ENCODE peak calls at places on chromosomes 1 and 21, in four cellular contexts. One of them, this sample, is unnamed.

GRCh38 chr1:116273042-116273783 is 99.8 kb upstream of the ATP1A1 start:
- DNase-seq in dorsolateral prefrontal cortex: no peak
- DNase-seq in osteocyte: no peak
- DNase-seq in neural progenitor cell: peak; percentile 79
- DNase-seq in this sample: no peak

GRCh38 chr1:89865498-89866385 is 44.9 kb downstream of the LRRC8D start:
- DNase-seq in osteocyte: no peak
- DNase-seq in dorsolateral prefrontal cortex: no peak
- DNase-seq in neural progenitor cell: no peak
- DNase-seq in this sample: no peak

GRCh38 chr1:12163210-12163609 is 3.6 kb upstream of the TNFRSF1B start:
- DNase-seq in neural progenitor cell: no peak
- DNase-seq in osteocyte: no peak
- DNase-seq in dorsolateral prefrontal cortex: no peak
- DNase-seq in this sample: no peak

GRCh38 chr1:26530898-26531598 is 1.5 kb downstream of the RPS6KA1 start:
- DNase-seq in dorsolateral prefrontal cortex: no peak
- DNase-seq in neural progenitor cell: peak; percentile 81
- DNase-seq in osteocyte: no peak
- DNase-seq in this sample: peak; percentile 84

GRCh38 chr1:92536593-92537332 is 50.0 kb upstream of the GFI1 start:
- DNase-seq in neural progenitor cell: no peak
- DNase-seq in dorsolateral prefrontal cortex: no peak
- DNase-seq in osteocyte: no peak
- DNase-seq in this sample: no peak

GRCh38 chr21:31372176-31372765 is 28.2 kb upstream of the TIAM1 start:
- DNase-seq in neural progenitor cell: no peak
- DNase-seq in dorsolateral prefrontal cortex: no peak
- DNase-seq in osteocyte: peak; percentile 36
- DNase-seq in this sample: no peak

GRCh38 chr1:78586572-78586971 is 33.7 kb upstream of the IFI44L start:
- DNase-seq in osteocyte: no peak
- DNase-seq in neural progenitor cell: no peak
- DNase-seq in dorsolateral prefrontal cortex: no peak
- DNase-seq in this sample: no peak

GRCh38 chr1:159211331-159212136 is 6.9 kb downstream of the ACKR1 start:
- DNase-seq in osteocyte: no peak
- DNase-seq in neural progenitor cell: peak; percentile 73
- DNase-seq in dorsolateral prefrontal cortex: no peak
- DNase-seq in this sample: no peak

GRCh38 chr1:155646307-155646706 is 36.3 kb downstream of the MSTO1 start:
- DNase-seq in osteocyte: no peak
- DNase-seq in neural progenitor cell: no peak
- DNase-seq in dorsolateral prefrontal cortex: no peak
- DNase-seq in this sample: no peak

GRCh38 chr1:172742599-172743500 is 83.9 kb downstream of the FASLG start:
- DNase-seq in osteocyte: no peak
- DNase-seq in neural progenitor cell: peak; percentile 34
- DNase-seq in dorsolateral prefrontal cortex: no peak
- DNase-seq in this sample: no peak

GRCh38 chr1:87269921-87270320 is 58.8 kb upstream of the LMO4 start:
- DNase-seq in dorsolateral prefrontal cortex: no peak
- DNase-seq in osteocyte: no peak
- DNase-seq in neural progenitor cell: no peak
- DNase-seq in this sample: no peak

GRCh38 chr1:42861014-42861399 is 14.6 kb downstream of the ZNF691 start:
- DNase-seq in dorsolateral prefrontal cortex: no peak
- DNase-seq in osteocyte: no peak
- DNase-seq in neural progenitor cell: no peak
- DNase-seq in this sample: no peak

GRCh38 chr1:42860339-42861013 is 14.1 kb downstream of the ZNF691 start:
- DNase-seq in osteocyte: no peak
- DNase-seq in neural progenitor cell: no peak
- DNase-seq in dorsolateral prefrontal cortex: no peak
- DNase-seq in this sample: no peak
- TF ChIP-seq CTCF in osteocyte: no peak
- TF ChIP-seq CTCF in neural progenitor cell: no peak
- TF ChIP-seq CTCF in dorsolateral prefrontal cortex: no peak
- TF ChIP-seq CTCF in this sample: no peak

DNA sequence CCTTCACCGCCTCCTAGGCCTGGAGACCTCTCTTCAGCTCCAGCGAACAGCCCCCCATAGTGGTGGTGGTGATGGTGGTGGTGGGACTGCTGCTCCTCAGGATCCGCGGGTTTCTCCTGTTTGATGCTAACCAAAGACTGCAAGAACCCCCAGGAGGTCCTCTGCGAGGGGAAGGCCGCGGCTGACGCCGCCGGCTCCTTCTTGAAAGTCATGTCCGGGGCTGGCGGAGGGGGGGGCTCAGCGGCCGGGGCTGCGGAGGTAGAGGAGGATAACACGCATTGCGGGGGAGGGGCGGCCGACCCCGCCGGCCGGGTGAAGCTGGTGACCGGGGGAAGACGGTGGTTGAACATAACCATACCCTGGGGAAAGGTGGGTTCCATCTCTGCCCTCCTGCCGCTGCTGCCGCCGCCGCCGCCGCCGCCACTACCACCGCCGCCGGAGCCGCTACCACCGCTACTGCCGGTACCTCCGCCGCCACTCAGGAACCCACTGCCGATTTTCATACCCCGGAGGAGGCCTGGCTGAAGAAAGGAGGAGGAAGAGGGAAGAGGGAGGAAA is 554 bp downstream of the ZNF281 start:
- DNase-seq in neural progenitor cell: peak; percentile 39
- DNase-seq in dorsolateral prefrontal cortex: no peak
- DNase-seq in osteocyte: no peak
- DNase-seq in this sample: no peak
- TF ChIP-seq CTCF in neural progenitor cell: no peak
- TF ChIP-seq CTCF in dorsolateral prefrontal cortex: no peak
- TF ChIP-seq CTCF in osteocyte: no peak
- TF ChIP-seq CTCF in this sample: no peak

DNA sequence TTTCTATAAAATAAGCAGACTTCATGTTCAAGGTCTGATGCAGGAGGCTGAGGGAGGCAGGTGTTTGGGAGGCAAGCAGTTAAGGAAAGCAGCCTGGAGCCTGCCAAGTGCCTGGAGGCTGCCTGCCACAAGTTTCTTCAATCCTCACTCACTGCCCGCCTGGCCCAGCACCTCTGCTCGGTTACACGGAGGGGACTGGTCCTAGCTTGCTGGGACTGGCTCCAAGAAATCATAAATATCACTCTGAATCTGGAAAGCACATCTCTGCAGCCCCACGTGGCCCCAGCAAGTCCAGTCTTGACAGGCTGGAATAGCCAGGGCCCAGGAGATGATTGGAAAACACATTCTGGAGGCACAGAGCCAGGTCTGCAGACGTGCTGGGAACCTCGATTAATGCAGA is 83.9 kb downstream of the BCAR3 start:
- DNase-seq in osteocyte: no peak
- DNase-seq in dorsolateral prefrontal cortex: no peak
- DNase-seq in neural progenitor cell: no peak
- DNase-seq in this sample: no peak
- TF ChIP-seq CTCF in osteocyte: no peak
- TF ChIP-seq CTCF in dorsolateral prefrontal cortex: no peak
- TF ChIP-seq CTCF in neural progenitor cell: no peak
- TF ChIP-seq CTCF in this sample: no peak

GRCh38 chr1:20395255-20395654 is 90.8 kb downstream of the CAMK2N1 start:
- DNase-seq in neural progenitor cell: no peak
- DNase-seq in dorsolateral prefrontal cortex: no peak
- DNase-seq in osteocyte: no peak
- DNase-seq in this sample: no peak
- TF ChIP-seq CTCF in neural progenitor cell: no peak
- TF ChIP-seq CTCF in dorsolateral prefrontal cortex: no peak
- TF ChIP-seq CTCF in osteocyte: no peak
- TF ChIP-seq CTCF in this sample: no peak

GRCh38 chr1:101440484-101440883 is 203.7 kb downstream of the S1PR1 start:
- DNase-seq in dorsolateral prefrontal cortex: no peak
- DNase-seq in neural progenitor cell: no peak
- DNase-seq in osteocyte: no peak
- DNase-seq in this sample: no peak

GRCh38 chr1:101436100-101436511 is 199.3 kb downstream of the S1PR1 start:
- DNase-seq in osteocyte: no peak
- DNase-seq in dorsolateral prefrontal cortex: no peak
- DNase-seq in neural progenitor cell: no peak
- DNase-seq in this sample: no peak

DNA sequence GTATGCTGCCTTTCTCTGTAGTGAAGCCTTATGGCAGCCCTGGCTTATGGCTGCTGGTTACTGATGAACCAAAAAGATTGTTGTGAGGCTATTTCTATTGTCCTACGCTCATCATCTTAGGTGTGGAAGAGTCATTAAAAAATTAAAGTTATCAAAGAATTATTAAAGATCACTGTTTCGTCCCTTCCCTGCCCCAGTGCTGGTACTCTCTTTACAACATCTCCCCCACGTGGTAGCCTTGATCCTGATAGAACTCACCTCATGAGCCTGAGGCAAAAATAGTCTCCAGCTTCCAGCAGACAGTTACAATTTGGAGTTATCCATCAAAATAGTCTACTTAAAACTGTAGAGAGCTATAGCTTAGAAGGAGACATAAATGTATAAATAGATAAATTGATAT is 201.5 kb downstream of the S1PR1 start:
- DNase-seq in dorsolateral prefrontal cortex: no peak
- DNase-seq in neural progenitor cell: peak; percentile 7
- DNase-seq in osteocyte: no peak
- DNase-seq in this sample: no peak
- TF ChIP-seq CTCF in dorsolateral prefrontal cortex: no peak
- TF ChIP-seq CTCF in neural progenitor cell: peak; percentile 40
- TF ChIP-seq CTCF in osteocyte: no peak
- TF ChIP-seq CTCF in this sample: no peak

DNA sequence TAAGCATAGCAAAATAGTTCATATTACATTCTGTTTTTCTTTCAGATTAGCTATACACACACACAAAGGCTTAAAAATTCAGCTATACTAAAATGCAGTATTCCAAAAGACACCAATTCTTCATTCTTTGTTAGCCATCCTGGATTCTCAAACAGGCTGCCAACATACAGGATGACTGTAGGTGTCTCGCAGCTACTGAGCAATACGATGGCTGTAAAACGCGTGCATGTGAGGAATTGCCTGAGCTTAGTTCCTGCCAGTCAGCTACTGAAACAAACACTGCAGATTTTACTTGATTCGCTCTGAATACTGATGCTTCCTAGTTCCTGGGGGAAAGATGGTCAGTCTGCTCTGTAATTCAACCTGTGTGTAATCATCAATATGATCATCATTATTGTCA is 24.7 kb upstream of the HMGN1 start:
- DNase-seq in neural progenitor cell: peak; percentile 55
- DNase-seq in dorsolateral prefrontal cortex: no peak
- DNase-seq in osteocyte: no peak
- DNase-seq in this sample: no peak
- TF ChIP-seq CTCF in neural progenitor cell: peak; percentile 39
- TF ChIP-seq CTCF in dorsolateral prefrontal cortex: no peak
- TF ChIP-seq CTCF in osteocyte: peak; percentile 52
- TF ChIP-seq CTCF in this sample: no peak

DNA sequence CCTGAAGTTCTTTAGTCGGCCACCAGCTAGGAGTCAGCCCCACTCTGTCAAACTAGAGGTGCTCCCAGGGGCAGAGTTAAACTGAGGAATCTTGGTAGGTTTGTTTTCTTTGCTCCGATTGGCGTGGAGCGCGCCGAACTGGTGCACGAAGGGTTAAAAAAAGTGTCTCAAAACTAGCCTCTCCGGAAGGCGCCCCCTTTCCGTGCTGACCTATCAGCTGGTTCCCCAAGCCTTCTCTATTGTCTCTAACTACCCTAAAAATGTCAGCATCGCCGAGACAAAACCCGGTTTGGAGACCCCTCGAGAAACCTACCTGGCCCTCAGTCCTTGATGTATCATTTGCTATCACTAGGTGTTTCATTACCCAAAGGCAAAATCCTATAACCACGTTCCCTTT is 2.2 kb downstream of the TGFB2 start:
- DNase-seq in dorsolateral prefrontal cortex: no peak
- DNase-seq in neural progenitor cell: peak; percentile 46
- DNase-seq in osteocyte: no peak
- DNase-seq in this sample: no peak
- TF ChIP-seq CTCF in dorsolateral prefrontal cortex: no peak
- TF ChIP-seq CTCF in neural progenitor cell: peak; percentile 7
- TF ChIP-seq CTCF in osteocyte: no peak
- TF ChIP-seq CTCF in this sample: no peak

GRCh38 chr1:46176211-46176865 is at the start of gene P3R3URF:
- DNase-seq in osteocyte: no peak
- DNase-seq in dorsolateral prefrontal cortex: no peak
- DNase-seq in neural progenitor cell: no peak
- DNase-seq in this sample: no peak

GRCh38 chr1:46181343-46182260 is 5.3 kb upstream of the P3R3URF start:
- DNase-seq in dorsolateral prefrontal cortex: no peak
- DNase-seq in osteocyte: no peak
- DNase-seq in neural progenitor cell: no peak
- DNase-seq in this sample: no peak

GRCh38 chr1:46179138-46180081 is 3.1 kb upstream of the P3R3URF start:
- DNase-seq in osteocyte: peak; percentile 89
- DNase-seq in dorsolateral prefrontal cortex: peak; percentile 52
- DNase-seq in neural progenitor cell: peak; percentile 93
- DNase-seq in this sample: no peak

GRCh38 chr1:46183119-46183842 is 7.0 kb upstream of the P3R3URF start:
- DNase-seq in neural progenitor cell: no peak
- DNase-seq in dorsolateral prefrontal cortex: no peak
- DNase-seq in osteocyte: peak; percentile 90
- DNase-seq in this sample: no peak

DNA sequence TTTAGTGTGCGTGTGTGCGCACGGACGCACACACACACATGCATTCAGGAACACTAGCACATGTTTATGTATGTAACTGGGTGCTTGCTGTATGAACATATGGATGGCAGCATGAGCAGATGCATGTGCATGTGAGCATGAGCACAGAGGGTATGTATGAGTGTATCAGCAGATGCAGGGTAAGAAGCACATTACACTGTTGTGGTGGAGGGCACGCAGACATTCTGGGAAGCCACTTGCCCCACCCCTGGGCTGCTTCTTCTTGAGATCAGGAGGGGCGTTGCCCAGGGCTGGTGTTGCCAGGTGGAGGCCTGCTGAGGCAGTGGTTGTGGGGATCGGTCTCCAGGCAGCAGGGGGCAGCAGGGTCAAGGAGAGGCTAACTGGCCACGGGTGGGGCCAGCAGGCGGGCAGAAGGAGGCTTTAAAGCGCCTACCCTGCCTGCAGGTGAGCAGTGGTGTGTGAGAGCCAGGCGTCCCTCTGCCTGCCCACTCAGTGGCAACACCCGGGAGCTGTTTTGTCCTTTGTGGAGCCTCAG is 3.9 kb upstream of the P3R3URF start:
- DNase-seq in dorsolateral prefrontal cortex: peak; percentile 39
- DNase-seq in neural progenitor cell: peak; percentile 54
- DNase-seq in osteocyte: no peak
- DNase-seq in this sample: no peak
- TF ChIP-seq CTCF in dorsolateral prefrontal cortex: peak; percentile 45
- TF ChIP-seq CTCF in neural progenitor cell: no peak
- TF ChIP-seq CTCF in osteocyte: no peak
- TF ChIP-seq CTCF in this sample: no peak

DNA sequence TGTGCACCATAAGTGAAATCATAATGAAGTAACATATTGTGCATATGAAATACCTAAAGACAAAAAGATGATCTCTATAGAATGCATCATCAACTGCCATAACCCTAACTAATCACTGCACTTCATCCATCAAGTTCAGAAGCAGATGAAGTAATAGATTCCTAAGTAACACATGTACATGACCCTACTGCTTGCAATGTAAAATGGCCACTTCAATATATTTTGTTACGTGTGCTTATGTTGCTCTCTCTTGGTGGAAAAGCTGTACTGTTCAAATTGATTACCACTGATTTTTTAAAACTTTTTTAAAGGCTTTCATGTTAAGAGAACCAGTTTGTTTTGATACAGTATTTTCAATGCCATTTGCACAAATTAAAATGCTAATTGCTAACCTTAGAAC is 141.8 kb downstream of the TTLL7 start:
- DNase-seq in osteocyte: no peak
- DNase-seq in dorsolateral prefrontal cortex: no peak
- DNase-seq in neural progenitor cell: peak; percentile 22
- DNase-seq in this sample: no peak
- TF ChIP-seq CTCF in osteocyte: peak; percentile 59
- TF ChIP-seq CTCF in dorsolateral prefrontal cortex: peak; percentile 45
- TF ChIP-seq CTCF in neural progenitor cell: peak; percentile 64
- TF ChIP-seq CTCF in this sample: peak; percentile 24

This sample was measured in vagina.